ENCODE peak calls at places on chromosomes 7 and 10, in five cellular contexts. N is anterior cingulate cortex; E is adrenal gland; D is type B pancreatic cell; S is activated naive CD4-positive, alpha-beta T cell. W is an unnamed sample.

GRCh38 chr10:68559872-68560200 is 301 bp upstream of the TET1 start:
- DNase-seq in N (no peak), D (no peak), E (no peak), S (no peak), W (no peak)

GRCh38 chr10:78658645-78659632 is 409.8 kb upstream of the ZMIZ1 start:
- DNase-seq in E (no peak), D (no peak), S (no peak), N (no peak), W (no peak)

GRCh38 chr10:42551582-42552187 is 86.7 kb downstream of the ZNF33B start:
- DNase-seq in D (no peak), N (no peak), E (no peak), S (no peak), W (no peak)

GRCh38 chr10:23280420-23281043 is 64.1 kb downstream of the C10orf67 start:
- DNase-seq in N (no peak), D (no peak), E (no peak), S (no peak), W (no peak)

GRCh38 chr7:133682364-133683181 is 429.7 kb downstream of the EXOC4 start:
- DNase-seq in D (no peak), E (no peak), N (no peak), S (no peak), W (no peak)

GRCh38 chr10:7264313-7264741 is 146.5 kb downstream of the SFMBT2 start:
- DNase-seq in D (no peak), N (no peak), S (no peak), E (peak; percentile 78), W (no peak)

GRCh38 chr7:100219271-100219737 is 445 bp upstream of the PVRIG start:
- DNase-seq in N (no peak), E (no peak), D (no peak), S (no peak), W (no peak)

GRCh38 chr7:4147931-4148620 is 534.0 kb upstream of the FOXK1 start:
- DNase-seq in D (no peak), S (no peak), E (no peak), N (no peak), W (no peak)

GRCh38 chr7:100132697-100133137 is 6.0 kb downstream of the MBLAC1 start:
- DNase-seq in S (no peak), E (peak; percentile 80), N (peak; percentile 7), D (no peak), W (no peak)

GRCh38 chr10:126049741-126050140 is 153.4 kb downstream of the FANK1 start:
- DNase-seq in S (no peak), E (peak; percentile 72), D (no peak), N (no peak), W (no peak)

GRCh38 chr7:116265881-116266280 is 55.5 kb downstream of the TES start:
- DNase-seq in E (no peak), N (no peak), S (no peak), D (no peak), W (no peak)